ENCODE peak calls at places on chromosomes 12 and 14, in seven cellular contexts. One of them, this sample, is unnamed.

GRCh38 chr12:52646613-52647012 is 5.4 kb downstream of the KRT2 start:
- DNase-seq in GM23338: peak; percentile 21
- DNase-seq in fibroblast of lung: no peak
- DNase-seq in PC-3: no peak
- DNase-seq in OCI-LY7: no peak
- DNase-seq in H9: peak; percentile 54
- DNase-seq in astrocyte: no peak
- DNase-seq in this sample: no peak

GRCh38 chr12:64077922-64078321 is 144.2 kb downstream of the KICS2 start:
- DNase-seq in GM23338: peak; percentile 42
- DNase-seq in fibroblast of lung: no peak
- DNase-seq in PC-3: peak; percentile 54
- DNase-seq in OCI-LY7: no peak
- DNase-seq in H9: no peak
- DNase-seq in astrocyte: no peak
- DNase-seq in this sample: no peak

GRCh38 chr12:110921262-110921661 is 883 bp upstream of the MYL2 start:
- DNase-seq in GM23338: no peak
- DNase-seq in fibroblast of lung: peak; percentile 10
- DNase-seq in PC-3: peak; percentile 78
- DNase-seq in OCI-LY7: no peak
- DNase-seq in H9: no peak
- DNase-seq in astrocyte: peak; percentile 67
- DNase-seq in this sample: peak; percentile 80

GRCh38 chr14:104602315-104602932 is 2.1 kb downstream of the TMEM179 start:
- DNase-seq in GM23338: no peak
- DNase-seq in fibroblast of lung: no peak
- DNase-seq in PC-3: no peak
- DNase-seq in OCI-LY7: no peak
- DNase-seq in H9: no peak
- DNase-seq in astrocyte: no peak
- DNase-seq in this sample: peak; percentile 87

GRCh38 chr14:95833429-95833828 is 43.2 kb upstream of the TUNAR start:
- DNase-seq in GM23338: peak; percentile 24
- DNase-seq in fibroblast of lung: no peak
- DNase-seq in PC-3: no peak
- DNase-seq in OCI-LY7: no peak
- DNase-seq in H9: peak; percentile 22
- DNase-seq in astrocyte: no peak
- DNase-seq in this sample: no peak

GRCh38 chr12:110794623-110795280 is 52.0 kb upstream of the CCDC63 start:
- DNase-seq in GM23338: no peak
- DNase-seq in fibroblast of lung: peak; percentile 61
- DNase-seq in PC-3: no peak
- DNase-seq in OCI-LY7: no peak
- DNase-seq in H9: no peak
- DNase-seq in astrocyte: no peak
- DNase-seq in this sample: no peak

GRCh38 chr12:45050751-45051489 is at the start of gene DBX2:
- DNase-seq in GM23338: peak; percentile 67
- DNase-seq in fibroblast of lung: peak; percentile 1
- DNase-seq in PC-3: no peak
- DNase-seq in OCI-LY7: no peak
- DNase-seq in H9: peak; percentile 61
- DNase-seq in astrocyte: no peak
- DNase-seq in this sample: peak; percentile 58

GRCh38 chr12:18472304-18472703 is 211.0 kb downstream of the PIK3C2G start:
- DNase-seq in GM23338: no peak
- DNase-seq in fibroblast of lung: no peak
- DNase-seq in PC-3: peak; percentile 56
- DNase-seq in OCI-LY7: no peak
- DNase-seq in H9: no peak
- DNase-seq in astrocyte: no peak
- DNase-seq in this sample: no peak

GRCh38 chr14:45811155-45811554 is 558.2 kb upstream of the MIS18BP1 start:
- DNase-seq in GM23338: peak; percentile 2
- DNase-seq in fibroblast of lung: no peak
- DNase-seq in PC-3: no peak
- DNase-seq in OCI-LY7: no peak
- DNase-seq in H9: no peak
- DNase-seq in astrocyte: no peak
- DNase-seq in this sample: no peak

GRCh38 chr12:96493101-96493500 is 3.7 kb downstream of the CFAP54 start:
- DNase-seq in GM23338: no peak
- DNase-seq in fibroblast of lung: peak; percentile 37
- DNase-seq in PC-3: peak; percentile 33
- DNase-seq in OCI-LY7: no peak
- DNase-seq in H9: no peak
- DNase-seq in astrocyte: peak; percentile 44
- DNase-seq in this sample: no peak

GRCh38 chr12:116442981-116443380 is 116.2 kb upstream of the MAP1LC3B2 start:
- DNase-seq in GM23338: no peak
- DNase-seq in fibroblast of lung: no peak
- DNase-seq in PC-3: no peak
- DNase-seq in OCI-LY7: no peak
- DNase-seq in H9: no peak
- DNase-seq in astrocyte: no peak
- DNase-seq in this sample: no peak

GRCh38 chr14:43471595-43471994 is 1035.5 kb downstream of the FSCB start:
- DNase-seq in GM23338: peak; percentile 6
- DNase-seq in fibroblast of lung: no peak
- DNase-seq in PC-3: no peak
- DNase-seq in OCI-LY7: no peak
- DNase-seq in H9: no peak
- DNase-seq in astrocyte: no peak
- DNase-seq in this sample: no peak

GRCh38 chr14:29749327-29749726 is 178.3 kb downstream of the PRKD1 start:
- DNase-seq in GM23338: no peak
- DNase-seq in fibroblast of lung: peak; percentile 79
- DNase-seq in PC-3: peak; percentile 59
- DNase-seq in OCI-LY7: no peak
- DNase-seq in H9: no peak
- DNase-seq in astrocyte: peak; percentile 85
- DNase-seq in this sample: peak; percentile 15

GRCh38 chr12:6605425-6606330 is 1.5 kb downstream of the CHD4 start:
- DNase-seq in GM23338: peak; percentile 82
- DNase-seq in fibroblast of lung: no peak
- DNase-seq in PC-3: peak; percentile 51
- DNase-seq in OCI-LY7: peak; percentile 52
- DNase-seq in H9: peak; percentile 62
- DNase-seq in astrocyte: peak; percentile 19
- DNase-seq in this sample: peak; percentile 81

GRCh38 chr14:75050852-75051555 is at the start of gene MLH3:
- DNase-seq in GM23338: peak; percentile 97
- DNase-seq in fibroblast of lung: peak; percentile 76
- DNase-seq in PC-3: peak; percentile 90
- DNase-seq in OCI-LY7: peak; percentile 68
- DNase-seq in H9: peak; percentile 90
- DNase-seq in astrocyte: peak; percentile 53
- DNase-seq in this sample: peak; percentile 93
- H3K4me1 ChIP-seq in GM23338: no peaks in the 10 kb centered on the region
- H3K4me1 ChIP-seq in fibroblast of lung: peaks cover 2% of the 10 kb centered on the region
- H3K4me1 ChIP-seq in PC-3: peaks cover 23% of the 10 kb centered on the region
- H3K4me1 ChIP-seq in OCI-LY7: peaks cover 9% of the 10 kb centered on the region
- H3K4me1 ChIP-seq in H9: peaks cover 2% of the 10 kb centered on the region
- H3K4me1 ChIP-seq in astrocyte: peaks cover 7% of the 10 kb centered on the region
- H3K4me1 ChIP-seq in this sample: peaks cover 29% of the 10 kb centered on the region

GRCh38 chr12:46378530-46378929 is 6.0 kb upstream of the SLC38A2 start:
- DNase-seq in GM23338: peak; percentile 63
- DNase-seq in fibroblast of lung: no peak
- DNase-seq in PC-3: no peak
- DNase-seq in OCI-LY7: no peak
- DNase-seq in H9: no peak
- DNase-seq in astrocyte: no peak
- DNase-seq in this sample: no peak
- H3K79me2 ChIP-seq in GM23338: no peaks in the 10 kb centered on the region
- H3K79me2 ChIP-seq in fibroblast of lung: peaks cover 19% of the 10 kb centered on the region
- H3K79me2 ChIP-seq in PC-3: peaks cover 14% of the 10 kb centered on the region
- H3K79me2 ChIP-seq in OCI-LY7: no peaks in the 10 kb centered on the region
- H3K79me2 ChIP-seq in H9: no peaks in the 10 kb centered on the region
- H3K79me2 ChIP-seq in astrocyte: no peaks in the 10 kb centered on the region
- H3K79me2 ChIP-seq in this sample: peaks cover 23% of the 10 kb centered on the region

DNA sequence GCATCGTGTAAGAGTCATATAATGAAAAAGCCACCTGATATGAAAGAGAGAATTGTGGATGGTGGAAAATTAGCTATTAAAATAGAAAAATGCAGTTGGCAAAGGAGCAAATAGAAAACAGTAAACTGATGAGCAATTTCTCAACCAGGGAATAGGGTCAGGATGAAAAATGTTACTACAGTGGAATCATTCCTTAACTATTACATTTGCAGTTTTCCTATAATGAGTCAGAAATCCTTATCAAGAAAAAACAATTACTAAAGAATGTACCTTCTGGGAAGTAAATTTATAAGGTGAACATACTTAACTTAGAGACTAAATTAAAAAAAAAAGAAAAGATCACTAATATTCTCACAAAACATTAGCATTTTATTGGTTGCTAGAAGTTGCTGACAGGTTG is 576.4 kb downstream of the SLC16A7 start:
- DNase-seq in GM23338: no peak
- DNase-seq in fibroblast of lung: no peak
- DNase-seq in PC-3: peak; percentile 66
- DNase-seq in OCI-LY7: no peak
- DNase-seq in H9: no peak
- DNase-seq in astrocyte: peak; percentile 74
- DNase-seq in this sample: no peak
- H3K4me2 ChIP-seq in GM23338: no peak overlapping the region
- H3K4me2 ChIP-seq in fibroblast of lung: no peak overlapping the region
- H3K4me2 ChIP-seq in PC-3: peak overlapping the region; percentile 69
- H3K4me2 ChIP-seq in OCI-LY7: no peak overlapping the region
- H3K4me2 ChIP-seq in H9: no peak overlapping the region
- H3K4me2 ChIP-seq in astrocyte: peak overlapping the region; percentile 51
- H3K4me2 ChIP-seq in this sample: no peak overlapping the region

GRCh38 chr14:49908433-49908782 is 15.5 kb downstream of the ARF6 start:
- DNase-seq in GM23338: no peak
- DNase-seq in fibroblast of lung: no peak
- DNase-seq in PC-3: peak; percentile 93
- DNase-seq in OCI-LY7: no peak
- DNase-seq in H9: no peak
- DNase-seq in astrocyte: peak; percentile 8
- DNase-seq in this sample: no peak

GRCh38 chr14:49909016-49909415 is 16.1 kb downstream of the ARF6 start:
- DNase-seq in GM23338: no peak
- DNase-seq in fibroblast of lung: no peak
- DNase-seq in PC-3: peak; percentile 90
- DNase-seq in OCI-LY7: no peak
- DNase-seq in H9: no peak
- DNase-seq in astrocyte: no peak
- DNase-seq in this sample: no peak

GRCh38 chr14:49904270-49904669 is 11.4 kb downstream of the ARF6 start:
- DNase-seq in GM23338: no peak
- DNase-seq in fibroblast of lung: no peak
- DNase-seq in PC-3: no peak
- DNase-seq in OCI-LY7: no peak
- DNase-seq in H9: no peak
- DNase-seq in astrocyte: no peak
- DNase-seq in this sample: no peak

DNA sequence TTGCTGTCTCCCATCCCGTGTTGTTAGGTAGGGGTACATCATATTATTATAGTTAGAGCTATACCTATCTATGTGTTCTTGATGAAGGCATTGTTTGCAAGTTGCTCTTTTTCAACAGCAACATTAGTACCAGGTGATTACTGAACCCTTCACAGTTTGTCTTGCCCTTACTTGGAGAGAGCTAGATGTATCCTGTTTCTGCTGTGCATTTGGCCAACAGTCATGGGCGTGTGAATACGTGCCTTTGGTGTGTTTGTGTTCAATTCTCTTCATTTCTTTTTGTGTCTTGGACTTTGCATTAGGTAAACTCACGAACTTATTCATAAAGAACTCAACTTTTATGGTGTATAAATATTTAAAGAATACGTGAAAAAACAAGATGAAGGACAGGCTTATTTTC is 14.3 kb downstream of the ARF6 start:
- DNase-seq in GM23338: no peak
- DNase-seq in fibroblast of lung: no peak
- DNase-seq in PC-3: peak; percentile 38
- DNase-seq in OCI-LY7: no peak
- DNase-seq in H9: no peak
- DNase-seq in astrocyte: no peak
- DNase-seq in this sample: no peak
- H3K4me1 ChIP-seq in GM23338: no peaks in the 10 kb centered on the region
- H3K4me1 ChIP-seq in fibroblast of lung: peaks cover 12% of the 10 kb centered on the region
- H3K4me1 ChIP-seq in PC-3: peaks cover 53% of the 10 kb centered on the region
- H3K4me1 ChIP-seq in OCI-LY7: peaks cover 4% of the 10 kb centered on the region
- H3K4me1 ChIP-seq in H9: no peaks in the 10 kb centered on the region
- H3K4me1 ChIP-seq in astrocyte: peaks cover 22% of the 10 kb centered on the region
- H3K4me1 ChIP-seq in this sample: peaks cover 28% of the 10 kb centered on the region

DNA sequence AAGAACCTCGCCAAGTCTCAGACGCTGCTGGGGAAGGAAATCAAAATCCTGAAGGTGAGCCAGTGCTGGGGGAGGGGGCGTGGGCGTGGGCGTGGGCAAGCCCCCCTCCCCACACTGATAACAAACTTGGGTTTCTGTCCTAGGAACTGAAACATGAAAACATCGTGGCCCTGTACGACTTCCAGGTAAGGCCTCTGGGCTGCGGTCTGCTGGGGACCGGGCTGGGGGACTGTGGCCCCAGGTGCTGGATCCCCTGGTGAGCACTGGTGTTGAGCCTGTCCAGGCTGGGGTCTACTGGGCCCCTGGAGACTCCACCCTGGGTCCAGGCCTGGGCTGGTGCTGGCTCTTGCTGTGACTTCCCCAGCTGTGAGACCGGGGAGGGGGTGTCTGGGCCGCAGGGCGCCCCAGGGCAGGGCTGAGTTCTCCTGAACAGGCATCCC is 1.2 kb downstream of the ULK1 start:
- DNase-seq in GM23338: no peak
- DNase-seq in fibroblast of lung: no peak
- DNase-seq in PC-3: peak; percentile 18
- DNase-seq in OCI-LY7: peak; percentile 19
- DNase-seq in H9: peak; percentile 39
- DNase-seq in astrocyte: no peak
- DNase-seq in this sample: no peak
- H3K79me2 ChIP-seq in GM23338: peaks cover 36% of the 10 kb centered on the region
- H3K79me2 ChIP-seq in fibroblast of lung: peaks cover 4% of the 10 kb centered on the region
- H3K79me2 ChIP-seq in PC-3: peaks cover 39% of the 10 kb centered on the region
- H3K79me2 ChIP-seq in OCI-LY7: no peaks in the 10 kb centered on the region
- H3K79me2 ChIP-seq in H9: no peaks in the 10 kb centered on the region
- H3K79me2 ChIP-seq in astrocyte: peaks cover 38% of the 10 kb centered on the region
- H3K79me2 ChIP-seq in this sample: peaks cover 30% of the 10 kb centered on the region

GRCh38 chr14:68399971-68400370 is 392.9 kb downstream of the ZFP36L1 start:
- DNase-seq in GM23338: no peak
- DNase-seq in fibroblast of lung: no peak
- DNase-seq in PC-3: no peak
- DNase-seq in OCI-LY7: peak; percentile 65
- DNase-seq in H9: no peak
- DNase-seq in astrocyte: no peak
- DNase-seq in this sample: no peak
- H3K4me2 ChIP-seq in GM23338: no peak overlapping the region
- H3K4me2 ChIP-seq in fibroblast of lung: no peak overlapping the region
- H3K4me2 ChIP-seq in PC-3: no peak overlapping the region
- H3K4me2 ChIP-seq in OCI-LY7: peak overlapping the region; percentile 33
- H3K4me2 ChIP-seq in H9: no peak overlapping the region
- H3K4me2 ChIP-seq in astrocyte: no peak overlapping the region
- H3K4me2 ChIP-seq in this sample: no peak overlapping the region